ENCODE peak calls at places on chromosome 13, in four cellular contexts. H is GM12891, T is K562, F is GM12878. V is an unnamed sample.

GRCh38 chr13:112727581-112727980 is 37.7 kb downstream of the ATP11A start:
- DNase-seq in H (no peak), T (no peak), F (no peak), V (no peak)

GRCh38 chr13:23497186-23497585 is 63.7 kb upstream of the SACS start:
- DNase-seq in H (no peak), T (no peak), F (no peak), V (no peak)

GRCh38 chr13:80214521-80214941 is 126.4 kb downstream of the SPRY2 start:
- DNase-seq in H (no peak), T (no peak), F (no peak), V (no peak)

GRCh38 chr13:105848494-105848893 is 687.0 kb downstream of the EFNB2 start:
- DNase-seq in H (no peak), T (no peak), F (no peak), V (no peak)

GRCh38 chr13:104281910-104282309 is 1215.7 kb upstream of the SLC10A2 start:
- DNase-seq in H (no peak), T (no peak), F (no peak), V (no peak)

GRCh38 chr13:30412351-30412750 is 9.9 kb upstream of the UBE2L5 start:
- DNase-seq in H (no peak), T (no peak), F (no peak), V (no peak)

GRCh38 chr13:100887729-100888151 is 213.1 kb upstream of the TMTC4 start:
- DNase-seq in H (no peak), T (no peak), F (no peak), V (no peak)

GRCh38 chr13:99386911-99387788 is 80.0 kb upstream of the GPR183 start:
- DNase-seq in H (peak), T (peak), F (peak), V (peak)

GRCh38 chr13:113889467-113889866 is 25.6 kb upstream of the GAS6 start:
- DNase-seq in H (no peak), T (peak), F (no peak), V (no peak)

GRCh38 chr13:22828081-22828480 is 352.7 kb upstream of the SGCG start:
- DNase-seq in H (no peak), T (peak), F (no peak), V (no peak)

GRCh38 chr13:70814684-70815083 is 706.4 kb upstream of the KLHL1 start:
- DNase-seq in H (no peak), T (no peak), F (no peak), V (peak)

GRCh38 chr13:59780058-59780457 is 383.7 kb downstream of the DIAPH3 start:
- DNase-seq in H (no peak), T (no peak), F (no peak), V (no peak)

GRCh38 chr13:99256283-99256682 is 1.9 kb downstream of the GPR18 start:
- DNase-seq in H (no peak), T (no peak), F (no peak), V (no peak)

GRCh38 chr13:92590503-92590908 is 636.1 kb upstream of the GPC6 start:
- DNase-seq in H (no peak), T (no peak), F (no peak), V (no peak)

GRCh38 chr13:75489502-75490263 is 7.7 kb upstream of the TBC1D4 start:
- DNase-seq in H (no peak), T (no peak), F (peak), V (peak)
- TF ChIP-seq SPI1 in H (peak), T (no peak), F (peak), V (peak)

GRCh38 chr13:38180100-38180499 is 169.6 kb upstream of the UFM1 start:
- DNase-seq in H (no peak), T (no peak), F (no peak), V (no peak)
- TF ChIP-seq SPI1 in H (no peak), T (no peak), F (no peak), V (no peak)

GRCh38 chr13:33213797-33214196 is 71.8 kb downstream of the STARD13 start:
- DNase-seq in H (no peak), T (no peak), F (no peak), V (no peak)
- TF ChIP-seq SPI1 in H (no peak), T (no peak), F (no peak), V (no peak)

DNA sequence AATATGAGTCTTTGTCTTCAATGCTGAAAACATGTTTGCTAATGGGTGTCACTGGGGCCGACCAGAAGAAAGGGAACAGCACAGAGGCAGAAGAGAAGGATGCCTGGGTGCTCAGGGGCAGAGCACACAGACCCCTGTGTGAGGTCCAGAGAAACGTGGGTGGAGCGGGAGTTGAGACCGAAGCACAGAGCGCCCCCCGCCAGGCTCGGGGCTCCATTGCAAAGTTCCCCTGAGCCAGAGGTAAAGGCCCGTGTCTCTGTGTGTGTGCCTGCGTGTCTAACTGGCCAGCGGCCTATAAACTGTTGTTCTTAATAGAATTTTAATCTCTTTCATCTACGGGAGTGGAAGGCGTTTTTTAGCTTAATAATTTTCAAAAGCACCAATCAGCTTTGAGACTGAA is 343.1 kb downstream of the TEX29 start:
- DNase-seq in H (no peak), T (no peak), F (no peak), V (no peak)
- TF ChIP-seq SPI1 in H (no peak), T (no peak), F (no peak), V (no peak)

GRCh38 chr13:36847541-36848045 is 28.6 kb downstream of the RFXAP start:
- DNase-seq in H (no peak), T (no peak), F (no peak), V (no peak)
- TF ChIP-seq SPI1 in H (no peak), T (no peak), F (no peak), V (no peak)

GRCh38 chr13:24929196-24929595 is 165.2 kb downstream of the RNF17 start:
- DNase-seq in H (no peak), T (no peak), F (no peak), V (no peak)
- TF ChIP-seq SPI1 in H (no peak), T (no peak), F (no peak), V (no peak)

DNA sequence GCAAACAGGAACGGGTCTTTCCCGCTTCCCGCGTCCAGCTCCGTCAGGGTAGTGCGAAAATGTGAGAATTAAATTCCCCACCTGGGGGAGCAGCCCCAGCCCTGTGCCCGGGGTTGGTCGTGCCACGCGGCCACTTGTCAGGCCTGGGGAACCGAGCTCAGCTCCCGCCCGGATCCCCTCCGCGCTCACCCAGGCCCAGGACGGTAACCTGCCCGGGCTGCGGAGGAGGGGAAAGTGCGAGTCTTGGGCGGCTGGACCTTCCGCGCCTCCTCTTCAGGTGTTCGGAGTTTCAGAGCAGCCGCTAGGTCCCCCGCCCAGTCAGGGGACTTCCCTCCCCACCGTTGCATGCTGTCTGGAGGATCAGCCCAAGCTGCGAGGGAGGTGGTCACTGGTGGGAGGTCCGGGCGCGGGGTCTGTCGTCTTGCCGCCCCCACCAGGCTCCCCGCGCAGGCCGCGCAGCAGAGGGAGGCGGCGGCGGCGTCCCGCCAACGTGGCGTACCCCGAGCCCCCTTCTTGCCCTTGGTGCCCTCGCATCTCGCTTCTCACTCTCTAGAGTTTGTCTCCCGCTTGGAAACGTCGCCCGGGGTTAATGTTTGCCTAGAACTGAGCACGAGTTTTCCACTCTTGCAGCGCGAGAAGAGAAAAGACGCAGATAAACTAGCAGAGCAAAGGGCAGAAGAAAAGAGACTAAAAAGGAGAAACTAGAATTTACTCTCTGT is 8.1 kb downstream of the URAD start:
- DNase-seq in H (no peak), T (no peak), F (no peak), V (no peak)
- TF ChIP-seq SPI1 in H (no peak), T (no peak), F (no peak), V (no peak)

GRCh38 chr13:33026489-33027152 is 10.4 kb downstream of the KL start:
- DNase-seq in H (no peak), T (no peak), F (no peak), V (no peak)
- TF ChIP-seq SPI1 in H (no peak), T (no peak), F (no peak), V (no peak)

DNA sequence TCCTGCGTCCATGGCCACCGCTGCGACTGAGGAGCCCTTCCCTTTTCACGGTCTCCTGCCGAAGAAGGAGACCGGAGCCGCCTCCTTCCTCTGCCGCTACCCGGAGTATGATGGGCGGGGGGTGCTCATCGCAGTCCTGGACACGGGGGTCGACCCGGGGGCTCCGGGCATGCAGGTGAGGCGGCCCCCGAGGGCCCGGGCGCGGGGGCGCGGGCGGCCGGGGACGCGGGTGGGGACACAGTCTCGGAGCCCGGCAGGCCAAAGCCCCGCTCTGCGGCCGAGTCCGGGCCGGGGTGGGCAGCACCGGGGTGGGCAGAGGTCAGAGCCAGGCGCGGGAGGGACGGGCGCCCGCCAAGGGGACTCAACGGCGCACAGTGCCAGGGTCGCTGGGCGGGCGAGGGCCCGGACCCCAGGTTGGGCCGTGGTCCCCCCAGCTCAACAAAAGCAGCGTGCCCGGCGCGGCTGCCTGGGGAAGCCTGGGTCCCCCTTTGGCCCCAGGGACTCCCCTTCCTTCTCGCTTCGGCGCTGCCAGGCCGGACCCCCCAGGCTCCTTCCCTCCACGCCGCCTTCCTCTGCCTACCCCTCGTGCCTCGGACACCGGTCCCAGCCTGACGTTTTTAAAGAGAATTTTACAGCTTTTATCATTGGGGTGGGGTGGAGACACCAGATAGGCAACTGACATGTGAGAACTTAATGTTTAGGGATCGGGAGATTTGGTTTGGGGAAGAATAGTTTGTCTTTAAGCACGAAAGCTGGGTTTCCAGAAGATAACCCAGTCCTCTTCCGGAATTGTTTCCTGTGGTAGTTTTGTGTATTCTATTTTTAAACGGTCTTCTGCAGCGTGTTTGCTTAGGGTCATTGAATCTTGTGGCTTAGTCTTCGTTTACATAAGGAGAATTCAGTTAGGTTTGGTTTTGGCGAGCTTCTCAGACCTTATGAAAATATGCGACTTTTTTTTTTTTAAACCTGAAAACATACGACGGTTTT is 536 bp downstream of the TPP2 start:
- DNase-seq in H (no peak), T (peak), F (no peak), V (no peak)
- TF ChIP-seq SPI1 in H (peak), T (peak), F (peak), V (peak)

V was measured in HL-60.